ENCODE peak calls at places on chromosomes 1 and 21, in nine cellular contexts. Y, R, H, B, Z, J, Q, V and N are unnamed samples.

GRCh38 chr21:46081862-46082637 is 15.9 kb upstream of the COL6A2 start:
- DNase-seq in Y (no peak), R (no peak), H (no peak), B (no peak), Z (no peak), J (no peak), Q (no peak), V (no peak), N (no peak)

GRCh38 chr1:80462006-80462405 is 1338.7 kb upstream of the ADGRL2 start:
- DNase-seq in Y (no peak), R (no peak), H (no peak), B (no peak), Z (no peak), J (no peak), Q (no peak), V (no peak), N (no peak)

GRCh38 chr1:177969825-177970371 is at the start of gene SEC16B:
- DNase-seq in Y (no peak), R (no peak), H (no peak), B (no peak), Z (no peak), J (no peak), Q (no peak), V (no peak), N (no peak)

GRCh38 chr1:162222735-162223134 is 153.2 kb downstream of the NOS1AP start:
- DNase-seq in Y (no peak), R (no peak), H (no peak), B (no peak), Z (no peak), J (no peak), Q (no peak), V (no peak), N (no peak)

GRCh38 chr1:214002060-214002459 is 14.3 kb downstream of the PROX1 start:
- DNase-seq in Y (no peak), R (no peak), H (no peak), B (no peak), Z (no peak), J (no peak), Q (no peak), V (no peak), N (no peak)

GRCh38 chr1:223707270-223708000 is 4.9 kb upstream of the CAPN2 start:
- DNase-seq in Y (peak), R (peak), H (no peak), B (no peak), Z (no peak), J (no peak), Q (peak), V (peak), N (peak)

GRCh38 chr1:223628233-223628632 is 37.3 kb downstream of the CAPN8 start:
- DNase-seq in Y (peak), R (peak), H (peak), B (peak), Z (no peak), J (peak), Q (no peak), V (no peak), N (no peak)

GRCh38 chr1:160539896-160540858 is 17.1 kb upstream of the SLAMF6 start:
- DNase-seq in Y (no peak), R (no peak), H (peak), B (peak), Z (no peak), J (no peak), Q (no peak), V (no peak), N (no peak)

GRCh38 chr1:153288634-153289275 is 24.0 kb downstream of the PGLYRP3 start:
- DNase-seq in Y (no peak), R (no peak), H (peak), B (no peak), Z (no peak), J (peak), Q (no peak), V (no peak), N (no peak)

GRCh38 chr1:167173516-167174184 is 47.0 kb upstream of the POU2F1 start:
- DNase-seq in Y (peak), R (no peak), H (no peak), B (no peak), Z (no peak), J (no peak), Q (no peak), V (no peak), N (no peak)